ENCODE peak calls at places on chromosomes 5 and 9, in five cellular contexts. X, N, S, V and Z are unnamed samples.
A peak's percentile ranks its signal among the peaks of the same experiment; 100 is the strongest.

GRCh38 chr5:172800088-172800551 is 29.1 kb upstream of the DUSP1 start:
- DNase-seq in X (peak; percentile 98), N (peak; percentile 94), S (peak; percentile 58), V (peak; percentile 98), Z (no peak)

GRCh38 chr5:103112910-103113309 is 7.0 kb downstream of the GIN1 start:
- DNase-seq in X (no peak), N (no peak), S (no peak), V (no peak), Z (no peak)

GRCh38 chr5:1856596-1857255 is 26.0 kb downstream of the IRX4 start:
- DNase-seq in X (no peak), N (no peak), S (no peak), V (no peak), Z (no peak)

GRCh38 chr9:88593537-88594185 is 58.7 kb downstream of the NXNL2 start:
- DNase-seq in X (peak; percentile 65), N (peak; percentile 74), S (peak; percentile 54), V (peak; percentile 75), Z (peak; percentile 53)

GRCh38 chr5:74030821-74031220 is 404.8 kb downstream of the ARHGEF28 start:
- DNase-seq in X (no peak), N (no peak), S (no peak), V (no peak), Z (no peak)

GRCh38 chr9:92714787-92715487 is 45.0 kb upstream of the IPPK start:
- DNase-seq in X (no peak), N (no peak), S (no peak), V (no peak), Z (no peak)

GRCh38 chr5:56534102-56534501 is 281.2 kb upstream of the MAP3K1 start:
- DNase-seq in X (no peak), N (no peak), S (peak; percentile 51), V (no peak), Z (peak; percentile 71)

GRCh38 chr9:99725852-99726251 is 95.8 kb upstream of the NR4A3 start:
- DNase-seq in X (no peak), N (no peak), S (no peak), V (no peak), Z (no peak)

GRCh38 chr5:132771559-132771998 is 5.5 kb downstream of the SEPTIN8 start:
- DNase-seq in X (peak; percentile 48), N (no peak), S (no peak), V (peak; percentile 44), Z (no peak)

GRCh38 chr5:142189813-142190212 is 81.2 kb downstream of the NDFIP1 start:
- DNase-seq in X (no peak), N (no peak), S (no peak), V (no peak), Z (no peak)

GRCh38 chr9:95327239-95327865 is 9.8 kb upstream of the FANCC start:
- DNase-seq in X (no peak), N (no peak), S (no peak), V (no peak), Z (no peak)

GRCh38 chr5:116887104-116887503 is 312.5 kb upstream of the SEMA6A start:
- DNase-seq in X (no peak), N (no peak), S (no peak), V (no peak), Z (no peak)

GRCh38 chr9:84851935-84852585 is 182.5 kb downstream of the NTRK2 start:
- DNase-seq in X (peak; percentile 92), N (no peak), S (peak; percentile 34), V (peak; percentile 93), Z (no peak)

GRCh38 chr5:8176101-8176693 is 307.2 kb downstream of the MTRR start:
- DNase-seq in X (peak; percentile 2), N (peak; percentile 53), S (no peak), V (peak; percentile 1), Z (no peak)

GRCh38 chr5:128538249-128539037 is 398 bp upstream of the FBN2 start:
- DNase-seq in X (peak; percentile 78), N (peak; percentile 86), S (no peak), V (peak; percentile 82), Z (peak; percentile 16)

GRCh38 chr9:73095425-73095824 is 56.2 kb upstream of the ANXA1 start:
- DNase-seq in X (no peak), N (no peak), S (no peak), V (no peak), Z (no peak)

GRCh38 chr5:13278148-13278547 is 666.3 kb downstream of the DNAH5 start:
- DNase-seq in X (no peak), N (peak; percentile 11), S (no peak), V (no peak), Z (no peak)

GRCh38 chr9:81661339-81661738 is 28.0 kb downstream of the TLE1 start:
- DNase-seq in X (no peak), N (no peak), S (no peak), V (no peak), Z (no peak)

DNA sequence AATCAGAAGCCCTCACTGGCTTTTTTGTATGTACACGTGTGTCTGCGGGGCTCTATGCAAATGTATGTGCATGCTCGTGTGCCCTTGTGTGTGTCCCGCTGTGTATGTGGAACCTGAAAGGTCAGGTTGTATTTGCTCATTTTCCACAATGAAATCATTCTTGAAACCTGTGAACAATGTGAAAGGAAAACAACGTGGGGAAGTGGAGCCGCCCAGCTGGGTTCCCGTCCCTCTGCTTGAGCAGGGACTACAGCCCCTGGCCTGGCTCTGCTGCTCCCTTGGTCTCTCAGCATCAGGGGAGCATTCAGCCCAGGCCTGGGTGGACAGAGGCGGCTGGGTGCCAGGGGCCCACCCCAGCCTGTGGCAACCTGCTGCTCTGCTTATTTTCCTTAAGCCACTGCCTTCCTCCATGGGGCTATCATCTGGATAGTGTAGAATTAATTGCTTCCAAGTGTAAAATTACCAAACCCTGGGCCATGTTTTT is 3.0 kb downstream of the ECSCR start:
- DNase-seq in X (peak; percentile 59), N (no peak), S (peak; percentile 50), V (no peak), Z (peak; percentile 38)
- TF ChIP-seq CTCF in X (no peak), N (no peak), S (no peak), V (no peak), Z (no peak)

GRCh38 chr9:127527560-127528268 is 76.4 kb downstream of the LRSAM1 start:
- DNase-seq in X (no peak), N (no peak), S (no peak), V (no peak), Z (no peak)

GRCh38 chr9:127523312-127523851 is 72.1 kb downstream of the LRSAM1 start:
- DNase-seq in X (peak; percentile 56), N (peak; percentile 67), S (no peak), V (peak; percentile 72), Z (no peak)

GRCh38 chr9:127526655-127527559 is 75.6 kb downstream of the LRSAM1 start:
- DNase-seq in X (no peak), N (no peak), S (no peak), V (no peak), Z (no peak)

GRCh38 chr9:127524373-127524772 is 73.1 kb downstream of the LRSAM1 start:
- DNase-seq in X (no peak), N (no peak), S (no peak), V (no peak), Z (no peak)

GRCh38 chr9:127525426-127526188 is 74.3 kb downstream of the LRSAM1 start:
- DNase-seq in X (peak; percentile 68), N (peak; percentile 58), S (no peak), V (peak; percentile 73), Z (no peak)
- TF ChIP-seq CTCF in X (peak; percentile 78), N (peak; percentile 55), S (no peak), V (peak; percentile 79), Z (peak; percentile 41)

DNA sequence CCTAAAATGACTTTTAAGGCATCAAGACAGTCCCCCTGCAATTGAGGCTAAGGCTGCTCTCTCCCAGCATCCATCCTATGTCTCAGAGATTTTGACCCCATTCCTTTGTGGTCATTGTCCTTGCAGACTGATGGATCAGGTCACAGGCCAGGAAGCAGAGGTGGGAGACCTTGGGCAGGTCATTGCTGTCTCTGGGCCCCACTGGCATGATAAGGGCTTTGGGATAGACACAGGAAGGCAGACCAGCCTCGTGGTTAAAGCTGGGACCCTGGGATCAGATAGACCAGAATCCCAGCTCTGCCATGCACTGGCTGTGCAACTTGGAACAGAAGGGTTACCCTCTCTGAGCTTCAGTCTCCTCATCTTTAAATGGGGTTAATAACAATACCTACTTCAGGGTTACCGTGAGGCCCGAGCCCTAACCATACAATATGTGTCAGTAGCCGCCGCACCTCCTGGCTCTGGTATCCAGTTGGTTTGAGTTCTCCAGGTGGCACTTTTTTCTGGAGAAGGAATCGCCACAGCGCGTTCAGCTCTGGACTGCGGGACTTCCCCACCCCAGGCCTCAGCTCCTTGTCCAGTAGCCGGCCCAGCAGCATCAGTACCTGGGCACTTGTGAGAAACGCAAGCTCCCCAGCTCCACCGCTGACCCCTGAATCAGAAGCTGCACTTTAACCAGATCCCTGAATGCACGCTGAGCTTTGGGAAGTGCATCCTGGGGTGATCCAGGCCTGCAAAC is 21.4 kb downstream of the LAMC3 start:
- DNase-seq in X (no peak), N (no peak), S (no peak), V (no peak), Z (no peak)
- TF ChIP-seq CTCF in X (no peak), N (no peak), S (no peak), V (no peak), Z (no peak)

GRCh38 chr5:43312076-43312620 is 1.1 kb downstream of the HMGCS1 start:
- DNase-seq in X (no peak), N (no peak), S (no peak), V (no peak), Z (no peak)

GRCh38 chr5:43313854-43314457 is 744 bp upstream of the HMGCS1 start:
- DNase-seq in X (no peak), N (no peak), S (no peak), V (peak; percentile 57), Z (peak; percentile 24)

GRCh38 chr5:43314724-43315123 is 1.5 kb upstream of the HMGCS1 start:
- DNase-seq in X (no peak), N (no peak), S (no peak), V (no peak), Z (peak; percentile 24)

GRCh38 chr5:43312699-43313034 is 545 bp downstream of the HMGCS1 start:
- DNase-seq in X (no peak), N (peak; percentile 73), S (no peak), V (no peak), Z (no peak)

GRCh38 chr5:43313035-43313853 is at the start of gene HMGCS1:
- DNase-seq in X (peak; percentile 100), N (peak; percentile 99), S (peak; percentile 98), V (peak; percentile 100), Z (peak; percentile 99)
- TF ChIP-seq CTCF in X (no peak), N (no peak), S (no peak), V (no peak), Z (no peak)

GRCh38 chr9:131954299-131954698 is 125.4 kb downstream of the MED27 start:
- DNase-seq in X (no peak), N (no peak), S (no peak), V (no peak), Z (peak; percentile 6)
- TF ChIP-seq CTCF in X (peak; percentile 48), N (peak; percentile 18), S (no peak), V (peak; percentile 28), Z (no peak)

GRCh38 chr5:68261174-68262021 is 45.8 kb downstream of the PIK3R1 start:
- DNase-seq in X (no peak), N (no peak), S (no peak), V (peak; percentile 85), Z (no peak)
- TF ChIP-seq CTCF in X (no peak), N (no peak), S (no peak), V (peak; percentile 27), Z (peak; percentile 15)